ENCODE peak calls at places on chromosomes 6 and 20, in five cellular contexts. F, U, M, K and E are unnamed samples.

GRCh38 chr6:66429220-66429619 is 722.2 kb upstream of the EYS start:
- DNase-seq in F (no peak), U (peak; percentile 94), M (no peak), K (no peak), E (no peak)

GRCh38 chr6:102150549-102150948 is 757.0 kb downstream of the GRIK2 start:
- DNase-seq in F (no peak), U (no peak), M (no peak), K (no peak), E (no peak)

GRCh38 chr20:32018269-32019155 is 8.3 kb downstream of the CCM2L start:
- DNase-seq in F (peak; percentile 84), U (no peak), M (peak; percentile 23), K (peak; percentile 60), E (no peak)

GRCh38 chr20:44692932-44693476 is 22.2 kb upstream of the CCN5 start:
- DNase-seq in F (no peak), U (peak; percentile 97), M (no peak), K (no peak), E (peak; percentile 85)

GRCh38 chr6:118387921-118388701 is 160.0 kb upstream of the PLN start:
- DNase-seq in F (no peak), U (peak; percentile 93), M (no peak), K (no peak), E (peak; percentile 52)

GRCh38 chr6:2028457-2029038 is 216.9 kb downstream of the GMDS start:
- DNase-seq in F (peak; percentile 56), U (no peak), M (no peak), K (peak; percentile 39), E (no peak)

GRCh38 chr20:653110-653589 is at the start of gene SRXN1:
- DNase-seq in F (peak; percentile 75), U (peak; percentile 92), M (peak; percentile 57), K (peak; percentile 95), E (peak; percentile 65)

GRCh38 chr6:89146748-89147715 is 1.2 kb downstream of the PM20D2 start:
- DNase-seq in F (no peak), U (peak; percentile 40), M (no peak), K (peak; percentile 17), E (no peak)

GRCh38 chr6:170063851-170064617 is 226.8 kb downstream of the DLL1 start:
- DNase-seq in F (no peak), U (no peak), M (no peak), K (no peak), E (no peak)

GRCh38 chr6:33620158-33620583 is 951 bp upstream of the ITPR3 start:
- DNase-seq in F (no peak), U (no peak), M (peak; percentile 23), K (peak; percentile 61), E (no peak)

GRCh38 chr6:10410214-10410873 is 4.5 kb downstream of the TFAP2A start:
- DNase-seq in F (no peak), U (no peak), M (no peak), K (no peak), E (no peak)

GRCh38 chr20:38725959-38726848 is 1.9 kb downstream of the SLC32A1 start:
- DNase-seq in F (no peak), U (peak; percentile 34), M (no peak), K (no peak), E (no peak)

GRCh38 chr6:25829375-25829774 is 2.5 kb downstream of the SLC17A1 start:
- DNase-seq in F (no peak), U (no peak), M (no peak), K (no peak), E (no peak)

GRCh38 chr20:40431611-40432010 is 257.4 kb downstream of the MAFB start:
- DNase-seq in F (no peak), U (no peak), M (no peak), K (no peak), E (no peak)

GRCh38 chr6:7652957-7653356 is 63.0 kb downstream of the SNRNP48 start:
- DNase-seq in F (no peak), U (no peak), M (no peak), K (no peak), E (no peak)

GRCh38 chr6:17574871-17575560 is 25.1 kb upstream of the FAM8A1 start:
- DNase-seq in F (no peak), U (peak; percentile 89), M (no peak), K (no peak), E (peak; percentile 72)

GRCh38 chr20:51487076-51487475 is 55.4 kb downstream of the NFATC2 start:
- DNase-seq in F (no peak), U (no peak), M (no peak), K (no peak), E (no peak)

GRCh38 chr6:144712541-144712940 is 427.4 kb downstream of the UTRN start:
- DNase-seq in F (no peak), U (peak; percentile 30), M (no peak), K (no peak), E (peak; percentile 35)

GRCh38 chr6:165218816-165219215 is 90.6 kb downstream of the C6orf118 start:
- DNase-seq in F (no peak), U (no peak), M (no peak), K (no peak), E (peak; percentile 37)

GRCh38 chr20:62186887-62187866 is 4.3 kb downstream of the MTG2 start:
- DNase-seq in F (no peak), U (no peak), M (no peak), K (no peak), E (no peak)

GRCh38 chr20:22368235-22368634 is 216.1 kb downstream of the FOXA2 start:
- DNase-seq in F (no peak), U (no peak), M (no peak), K (peak; percentile 8), E (no peak)

GRCh38 chr6:159939591-159940016 is 29.3 kb upstream of the IGF2R start:
- DNase-seq in F (no peak), U (no peak), M (no peak), K (no peak), E (no peak)

GRCh38 chr20:62970307-62971210 is 18.1 kb downstream of the SLC17A9 start:
- DNase-seq in F (no peak), U (no peak), M (no peak), K (no peak), E (no peak)

GRCh38 chr6:34344314-34344713 is 48.2 kb downstream of the NUDT3 start:
- DNase-seq in F (no peak), U (no peak), M (no peak), K (no peak), E (no peak)

GRCh38 chr6:128029841-128030240 is 129.0 kb upstream of the THEMIS start:
- DNase-seq in F (no peak), U (no peak), M (no peak), K (no peak), E (no peak)

GRCh38 chr6:165556116-165556843 is 106.8 kb downstream of the PDE10A start:
- DNase-seq in F (peak; percentile 76), U (peak; percentile 17), M (no peak), K (no peak), E (no peak)

GRCh38 chr20:10648651-10649050 is 25.1 kb downstream of the JAG1 start:
- DNase-seq in F (no peak), U (peak; percentile 77), M (no peak), K (no peak), E (peak; percentile 84)

GRCh38 chr20:62938105-62938888 is at the start of gene GID8:
- DNase-seq in F (no peak), U (peak; percentile 46), M (no peak), K (peak; percentile 58), E (no peak)

GRCh38 chr20:49268600-49269365 is 9.1 kb downstream of the ZNFX1 start:
- DNase-seq in F (no peak), U (peak; percentile 70), M (no peak), K (no peak), E (no peak)

GRCh38 chr20:62146019-62146755 is 2.6 kb downstream of the SS18L1 start:
- DNase-seq in F (no peak), U (no peak), M (no peak), K (no peak), E (no peak)

GRCh38 chr6:3427740-3428085 is 29.1 kb downstream of the SLC22A23 start:
- DNase-seq in F (no peak), U (no peak), M (no peak), K (no peak), E (no peak)

GRCh38 chr20:44361021-44361420 is 5.5 kb downstream of the HNF4A start:
- DNase-seq in F (no peak), U (no peak), M (no peak), K (no peak), E (peak; percentile 5)

GRCh38 chr6:154159126-154159525 is 120.1 kb downstream of the OPRM1 start:
- DNase-seq in F (no peak), U (no peak), M (no peak), K (no peak), E (no peak)

GRCh38 chr6:166381381-166381732 is 1.4 kb downstream of the MPC1 start:
- DNase-seq in F (no peak), U (no peak), M (no peak), K (no peak), E (no peak)

GRCh38 chr20:54067606-54068174 is 2.7 kb downstream of the BCAS1 start:
- DNase-seq in F (no peak), U (no peak), M (no peak), K (no peak), E (no peak)

GRCh38 chr6:11322252-11322885 is 89.9 kb upstream of the NEDD9 start:
- DNase-seq in F (no peak), U (no peak), M (no peak), K (no peak), E (no peak)